ENCODE peak calls at places on chromosomes 6 and 20, in eight cellular contexts. S, T, H, Z, Q, A, L and X are unnamed samples.

GRCh38 chr20:3704085-3704484 is 8.3 kb downstream of the SIGLEC1 start:
- DNase-seq in S (no peak), T (peak), H (no peak), Z (no peak), Q (no peak), A (no peak), L (no peak), X (no peak)

GRCh38 chr20:20003088-20003954 is 13.8 kb upstream of the NAA20 start:
- DNase-seq in S (no peak), T (no peak), H (no peak), Z (peak), Q (no peak), A (no peak), L (no peak), X (no peak)

GRCh38 chr20:46816097-46816496 is 78.5 kb upstream of the EYA2 start:
- DNase-seq in S (no peak), T (no peak), H (no peak), Z (no peak), Q (no peak), A (no peak), L (no peak), X (no peak)

GRCh38 chr6:107114872-107115694 is at the start of gene BEND3:
- DNase-seq in S (peak), T (peak), H (peak), Z (peak), Q (no peak), A (no peak), L (peak), X (peak)

GRCh38 chr6:138346302-138347195 is 31.2 kb upstream of the SMIM28 start:
- DNase-seq in S (peak), T (no peak), H (no peak), Z (peak), Q (peak), A (no peak), L (no peak), X (no peak)

GRCh38 chr20:53901064-53901463 is 169.3 kb downstream of the BCAS1 start:
- DNase-seq in S (peak), T (no peak), H (no peak), Z (peak), Q (no peak), A (no peak), L (no peak), X (no peak)

GRCh38 chr20:34946661-34947060 is 8.9 kb downstream of the GSS start:
- DNase-seq in S (no peak), T (no peak), H (no peak), Z (no peak), Q (no peak), A (no peak), L (no peak), X (no peak)

GRCh38 chr6:3887150-3887700 is 38.1 kb downstream of the FAM50B start:
- DNase-seq in S (peak), T (no peak), H (peak), Z (peak), Q (peak), A (no peak), L (no peak), X (no peak)

GRCh38 chr20:62482136-62482833 is 6.5 kb upstream of the GATA5 start:
- DNase-seq in S (no peak), T (no peak), H (peak), Z (no peak), Q (no peak), A (no peak), L (no peak), X (no peak)